ENCODE peak calls at places on chromosome 15, in four cellular contexts. B is activated CD8-positive, alpha-beta T cell treated with anti-CD3 and anti-CD28 coated beads for 36 hours; V is bronchial epithelial cell; U is dorsolateral prefrontal cortex. J is an unnamed sample.

GRCh38 chr15:93973287-93973686 is 258.1 kb upstream of the MCTP2 start:
- DNase-seq in B (no peak), V (no peak), U (no peak), J (no peak)

GRCh38 chr15:94526071-94526689 is 294.8 kb downstream of the MCTP2 start:
- DNase-seq in B (no peak), V (peak; percentile 9), U (no peak), J (no peak)

GRCh38 chr15:40235201-40235890 is 3.5 kb upstream of the PAK6 start:
- DNase-seq in B (no peak), V (no peak), U (no peak), J (peak; percentile 30)

GRCh38 chr15:86362556-86362955 is 282.9 kb downstream of the AGBL1 start:
- DNase-seq in B (peak; percentile 6), V (peak; percentile 99), U (no peak), J (no peak)

GRCh38 chr15:69852482-69853275 is 245.0 kb downstream of the TLE3 start:
- DNase-seq in B (no peak), V (no peak), U (no peak), J (no peak)

GRCh38 chr15:25477816-25478215 is 39.0 kb upstream of the UBE3A start:
- DNase-seq in B (no peak), V (no peak), U (no peak), J (no peak)

GRCh38 chr15:74270155-74270554 is 34.0 kb downstream of the CCDC33 start:
- DNase-seq in B (no peak), V (no peak), U (no peak), J (no peak)

GRCh38 chr15:40280260-40281056 is 2.4 kb downstream of the ANKRD63 start:
- DNase-seq in B (no peak), V (no peak), U (no peak), J (no peak)

GRCh38 chr15:47484119-47484518 is 233.2 kb upstream of the SEMA6D start:
- DNase-seq in B (no peak), V (no peak), U (no peak), J (no peak)

GRCh38 chr15:92073044-92073785 is 219.7 kb downstream of the SLCO3A1 start:
- DNase-seq in B (no peak), V (no peak), U (no peak), J (no peak)

GRCh38 chr15:22904736-22905135 is 66.3 kb downstream of the NIPA2 start:
- DNase-seq in B (no peak), V (no peak), U (peak; percentile 55), J (no peak)

GRCh38 chr15:36497903-36498302 is 81.5 kb upstream of the CDIN1 start:
- DNase-seq in B (no peak), V (no peak), U (no peak), J (no peak)

GRCh38 chr15:69271217-69271616 is 27.5 kb upstream of the PAQR5 start:
- DNase-seq in B (no peak), V (no peak), U (no peak), J (no peak)

GRCh38 chr15:93046120-93046519 is 42.9 kb downstream of the RGMA start:
- DNase-seq in B (no peak), V (no peak), U (no peak), J (no peak)

GRCh38 chr15:58221591-58222241 is 83.5 kb downstream of the AQP9 start:
- DNase-seq in B (peak; percentile 10), V (no peak), U (no peak), J (peak; percentile 49)
- TF ChIP-seq CTCF in B (no peak), V (peak; percentile 69), U (no peak), J (peak; percentile 63)

DNA sequence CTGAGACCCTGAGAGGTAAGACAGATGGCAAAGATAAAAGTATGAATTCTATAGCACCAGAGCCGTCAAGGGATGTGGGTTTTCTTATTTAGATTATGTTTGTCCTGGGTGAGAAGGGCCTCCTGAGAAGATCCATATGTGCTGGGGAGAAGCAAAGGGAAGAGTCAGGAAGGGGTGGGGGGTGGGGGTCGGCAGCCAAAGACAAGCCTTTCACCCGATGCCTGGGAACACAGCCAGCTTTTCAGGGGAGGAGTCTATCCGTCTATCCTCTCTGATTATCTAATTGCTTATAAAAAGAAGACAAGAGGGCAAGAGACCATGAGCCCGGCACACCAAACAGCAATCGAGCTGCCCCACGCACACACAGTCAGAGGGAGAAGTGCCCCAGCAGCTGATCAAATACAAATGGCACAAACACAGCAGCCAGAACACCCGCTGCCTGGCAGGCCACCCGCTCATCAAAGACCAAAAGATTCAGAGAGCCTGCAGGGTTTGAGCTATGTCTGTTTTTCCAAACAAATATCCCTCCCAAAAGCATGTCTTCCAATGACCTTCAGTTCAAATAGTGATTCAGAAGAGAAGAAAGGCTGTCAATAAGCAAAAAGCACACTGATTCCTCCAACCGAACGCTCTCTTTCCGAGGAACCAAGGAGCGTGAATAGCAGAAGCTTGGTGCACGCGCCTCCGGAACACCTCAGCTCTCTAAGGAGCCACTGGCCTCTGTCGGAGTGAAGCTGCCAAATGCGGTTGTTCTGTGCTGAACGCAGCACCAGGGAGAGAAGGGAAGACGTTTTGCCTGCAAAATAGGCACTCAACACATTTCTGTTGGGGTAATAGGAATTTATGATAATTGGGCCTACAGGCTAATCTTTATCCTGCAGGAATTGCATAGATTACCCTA is 419.2 kb downstream of the OCA2 start:
- DNase-seq in B (no peak), V (no peak), U (no peak), J (no peak)
- TF ChIP-seq CTCF in B (no peak), V (no peak), U (no peak), J (no peak)

GRCh38 chr15:52528465-52529288 is at the start of gene MYO5A:
- DNase-seq in B (peak; percentile 83), V (peak; percentile 62), U (peak; percentile 81), J (peak; percentile 93)
- TF ChIP-seq CTCF in B (no peak), V (peak; percentile 15), U (peak; percentile 36), J (no peak)

DNA sequence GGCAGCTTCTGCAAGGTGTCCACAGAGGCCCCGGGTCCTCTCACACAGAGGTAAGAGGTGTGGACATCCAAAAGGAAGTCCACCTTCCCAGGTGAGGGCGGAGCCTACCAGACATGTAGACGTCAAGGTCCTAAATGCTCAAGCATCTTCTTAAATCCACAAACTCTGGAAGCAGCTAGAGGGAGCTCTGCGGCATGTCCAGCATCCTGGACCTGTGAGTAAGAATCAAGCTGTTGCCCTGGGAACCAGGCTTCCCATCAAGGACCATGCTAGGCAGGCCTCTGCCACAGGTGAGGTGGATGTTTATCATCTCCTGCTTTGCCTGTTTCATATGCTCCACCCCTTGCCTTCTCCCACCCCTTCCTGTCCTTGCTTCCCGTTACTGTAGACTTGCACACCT is 368.2 kb downstream of the GABRG3 start:
- DNase-seq in B (no peak), V (no peak), U (no peak), J (no peak)
- TF ChIP-seq CTCF in B (no peak), V (no peak), U (no peak), J (no peak)

DNA sequence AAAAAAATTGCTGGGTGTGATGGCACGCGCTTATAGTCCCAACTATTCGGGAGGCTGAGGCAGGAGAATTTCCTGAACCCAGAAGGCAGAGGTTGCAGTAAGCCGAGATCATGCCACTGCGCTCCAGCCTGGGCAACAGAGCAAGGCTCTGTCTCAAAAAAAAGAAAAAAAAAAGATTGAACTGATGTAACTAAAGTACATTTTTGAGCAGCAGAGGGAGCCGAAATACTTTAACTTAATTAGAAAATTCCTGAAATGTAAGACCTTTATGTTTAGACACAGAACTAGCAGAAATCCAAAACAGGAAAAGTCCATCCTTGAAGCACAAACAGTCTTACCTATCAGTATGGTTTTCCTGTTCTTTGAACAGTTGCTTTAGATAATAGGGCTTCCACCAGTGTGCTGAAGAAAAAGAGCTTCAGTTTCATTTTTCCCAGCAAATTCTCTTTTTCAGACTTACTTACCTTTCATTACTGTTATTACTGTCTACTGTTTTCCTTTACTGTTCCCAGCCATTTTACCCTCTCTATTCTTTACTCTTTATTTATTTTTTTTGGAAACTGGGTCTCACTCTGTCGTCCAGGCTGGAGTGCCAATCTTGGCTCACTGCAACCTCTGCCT is 33.4 kb upstream of the ZNF609 start:
- DNase-seq in B (no peak), V (peak; percentile 10), U (no peak), J (no peak)
- TF ChIP-seq CTCF in B (peak; percentile 52), V (no peak), U (peak; percentile 41), J (no peak)

GRCh38 chr15:67080900-67081431 is 15.6 kb downstream of the SMAD3 start:
- DNase-seq in B (peak; percentile 84), V (no peak), U (no peak), J (peak; percentile 70)
- TF ChIP-seq CTCF in B (no peak), V (no peak), U (no peak), J (peak; percentile 10)

DNA sequence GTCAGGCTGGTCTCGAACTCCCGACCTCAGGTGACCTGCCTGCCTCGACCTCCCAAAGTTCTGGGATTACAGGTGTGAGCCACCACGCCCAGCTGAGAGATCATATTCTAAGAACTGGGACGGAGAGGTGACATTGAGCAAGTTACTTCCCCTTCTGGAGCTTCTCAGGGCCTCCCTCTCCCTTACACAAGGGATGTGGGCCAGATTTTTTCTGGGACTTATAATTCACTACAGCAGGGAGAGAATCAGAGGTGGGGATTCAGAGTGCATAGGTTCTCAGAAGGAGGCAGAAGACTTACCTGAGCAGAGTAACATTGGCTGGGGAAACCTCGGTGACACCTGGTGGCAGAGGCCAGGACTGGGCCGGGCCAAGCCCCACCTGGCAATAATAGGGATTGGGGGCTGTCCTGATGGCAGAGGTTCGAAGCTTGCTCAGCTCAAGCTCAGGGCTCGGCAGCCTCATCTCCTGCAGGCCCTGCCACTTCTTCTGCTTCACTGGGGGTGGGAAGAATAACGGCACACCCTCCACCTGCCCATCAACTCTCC is 6.8 kb downstream of the LTK start:
- DNase-seq in B (no peak), V (no peak), U (no peak), J (peak; percentile 27)
- TF ChIP-seq CTCF in B (no peak), V (peak; percentile 11), U (no peak), J (peak; percentile 6)

J was measured in GM20000.